ENCODE peak calls at places on chromosomes 1 and 21, in five cellular contexts. E, I, H, G and A are unnamed samples. For H3K4me1 and H3K36me3, the result is how much of the 10 kb centered on the place peaks cover.

GRCh38 chr1:85027242-85027983 is 20.9 kb downstream of the MCOLN3 start:
- DNase-seq in E (peak), I (no peak), H (peak), G (no peak), A (no peak)

GRCh38 chr1:205581321-205581980 is 50.4 kb downstream of the ELK4 start:
- DNase-seq in E (no peak), I (no peak), H (no peak), G (no peak), A (no peak)

GRCh38 chr1:57468661-57469523 is 45.0 kb upstream of the DAB1 start:
- DNase-seq in E (peak), I (no peak), H (no peak), G (no peak), A (no peak)

GRCh38 chr1:217907504-217907903 is 276.4 kb downstream of the SPATA17 start:
- DNase-seq in E (no peak), I (no peak), H (peak), G (no peak), A (no peak)

GRCh38 chr21:45277101-45278045 is 10.3 kb downstream of the POFUT2 start:
- DNase-seq in E (no peak), I (no peak), H (no peak), G (no peak), A (peak)

GRCh38 chr1:95169544-95169943 is 52.4 kb downstream of the TLCD4 start:
- DNase-seq in E (no peak), I (no peak), H (no peak), G (no peak), A (no peak)

GRCh38 chr1:155131285-155131684 is 3.6 kb downstream of the EFNA1 start:
- DNase-seq in E (no peak), I (no peak), H (no peak), G (peak), A (no peak)

GRCh38 chr1:67053785-67054759 is at the start of gene SLC35D1:
- DNase-seq in E (peak), I (peak), H (peak), G (peak), A (peak)

GRCh38 chr1:175376194-175376593 is 183.6 kb upstream of the KIAA0040 start:
- DNase-seq in E (peak), I (no peak), H (peak), G (no peak), A (no peak)

GRCh38 chr1:154837679-154838171 is 32.4 kb downstream of the KCNN3 start:
- DNase-seq in E (peak), I (no peak), H (peak), G (peak), A (peak)

DNA sequence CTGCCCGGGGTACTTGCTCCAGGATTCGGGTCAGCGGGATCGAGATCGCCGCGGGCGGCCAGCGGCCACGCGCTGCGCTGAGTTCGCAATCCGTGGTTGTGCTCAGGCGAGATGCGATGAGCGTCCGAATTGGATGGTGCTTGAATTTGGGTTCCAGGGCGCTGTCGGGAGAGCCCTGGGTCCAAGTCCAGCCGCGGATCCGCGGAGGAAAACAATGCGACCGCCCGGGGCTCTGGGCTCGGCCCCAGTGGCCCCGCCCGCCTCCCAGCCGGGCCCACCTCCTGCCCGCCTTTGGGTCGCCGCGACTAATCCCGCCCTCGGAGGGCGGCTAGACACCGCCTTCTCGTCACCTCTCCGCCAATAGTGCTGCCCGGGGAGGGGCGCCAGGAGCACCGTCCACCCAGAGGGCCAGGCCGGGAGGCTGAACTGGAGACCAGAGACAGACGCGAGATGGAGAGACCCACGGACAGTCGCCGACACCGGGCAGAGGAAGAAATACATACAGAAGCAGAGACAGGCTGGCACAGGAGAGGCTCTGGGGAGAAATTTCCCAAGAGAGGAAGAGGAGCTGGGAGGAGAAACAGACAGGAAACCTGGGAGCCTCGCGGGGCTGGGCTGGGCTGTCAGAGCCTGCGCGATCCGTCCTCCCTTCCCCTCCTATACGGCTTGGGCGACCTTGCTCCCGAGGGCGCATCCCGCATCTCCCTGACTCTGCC is at the start of gene SEMA6C:
- DNase-seq in E (peak), I (peak), H (peak), G (peak), A (peak)
- H3K4me1 ChIP-seq in E (under half), I (under half), H (under half), G (under half), A (under half)

GRCh38 chr21:25036775-25037174 is 570.5 kb downstream of the MRPL39 start:
- DNase-seq in E (no peak), I (no peak), H (no peak), G (no peak), A (no peak)

DNA sequence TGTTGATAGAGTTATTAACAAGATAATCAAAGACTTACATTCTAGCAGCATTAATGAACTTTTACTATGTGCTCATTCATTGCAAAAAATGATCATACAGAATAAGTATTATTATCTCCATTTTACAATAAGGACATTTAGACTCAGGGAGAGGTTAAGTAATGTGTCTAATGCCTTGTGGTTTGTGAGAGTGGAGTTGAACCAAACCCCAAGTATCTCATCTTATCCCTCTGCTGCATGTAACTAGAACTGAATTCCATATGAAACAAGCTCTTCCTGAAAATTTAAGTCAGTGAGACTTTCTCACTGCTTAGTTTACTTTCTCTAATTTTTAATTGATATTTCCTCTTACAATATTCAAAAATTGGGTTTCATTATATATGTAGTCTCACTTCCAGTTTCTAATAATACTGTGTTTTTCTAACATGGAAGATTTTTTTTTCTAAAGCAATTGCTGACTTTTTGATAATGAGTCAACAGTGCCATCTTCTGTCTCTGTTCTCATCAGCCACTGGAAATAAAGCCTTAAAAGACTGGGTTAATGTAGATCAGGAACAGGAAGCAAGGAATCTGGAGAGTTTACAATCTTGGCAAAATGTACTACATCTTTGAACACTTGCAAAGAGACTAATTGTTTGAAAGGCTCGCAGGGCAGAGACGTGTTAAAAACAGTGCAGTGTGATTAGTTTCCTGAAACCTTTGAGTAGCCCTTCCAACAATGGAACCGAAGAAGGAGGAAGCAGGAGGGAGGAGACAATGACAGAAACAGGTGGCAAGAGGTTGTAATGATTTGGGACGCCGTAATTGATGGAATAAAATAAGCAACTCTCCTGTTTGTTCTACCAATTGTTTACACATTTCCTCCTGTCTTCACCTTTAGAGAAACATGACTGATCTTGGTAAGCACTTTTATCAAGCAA is 567.6 kb downstream of the MRPL39 start:
- DNase-seq in E (no peak), I (no peak), H (no peak), G (no peak), A (no peak)
- H3K27ac ChIP-seq in E (no peak), I (no peak), H (no peak), G (no peak), A (no peak)

GRCh38 chr1:198876371-198876871 is 237.6 kb downstream of the PTPRC start:
- DNase-seq in E (no peak), I (no peak), H (no peak), G (no peak), A (no peak)
- H3K36me3 ChIP-seq in E (under half), I (under half), H (under half), G (under half), A (under half)

GRCh38 chr1:6795661-6796060 is 10.4 kb downstream of the CAMTA1 start:
- DNase-seq in E (peak), I (no peak), H (peak), G (no peak), A (no peak)

GRCh38 chr1:6794164-6794563 is 8.9 kb downstream of the CAMTA1 start:
- DNase-seq in E (peak), I (no peak), H (peak), G (no peak), A (no peak)

GRCh38 chr1:6795203-6795602 is 9.9 kb downstream of the CAMTA1 start:
- DNase-seq in E (no peak), I (no peak), H (no peak), G (no peak), A (no peak)

GRCh38 chr1:6799499-6799898 is 14.2 kb downstream of the CAMTA1 start:
- DNase-seq in E (no peak), I (no peak), H (no peak), G (no peak), A (no peak)

DNA sequence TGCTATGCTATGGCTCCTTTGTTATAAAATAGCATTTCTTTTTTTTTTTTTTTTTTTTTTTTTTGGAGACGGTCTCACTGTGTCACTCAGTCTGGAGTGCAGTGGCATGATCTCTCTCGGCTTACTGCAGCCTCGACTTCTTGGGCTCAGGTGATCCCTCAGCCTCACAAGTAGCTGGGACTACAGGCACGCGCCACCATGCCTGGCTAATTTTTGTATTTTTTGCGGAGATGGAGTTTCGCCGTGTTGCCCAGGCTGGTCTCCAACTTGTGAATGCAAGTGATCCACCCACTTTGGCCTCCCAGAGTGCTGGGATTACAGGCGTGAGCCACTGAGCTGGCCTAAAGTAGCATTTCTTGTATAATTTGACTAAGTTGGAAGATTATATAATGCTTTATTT is 10.8 kb downstream of the CAMTA1 start:
- DNase-seq in E (peak), I (no peak), H (no peak), G (no peak), A (no peak)
- H3K4me1 ChIP-seq in E (under half), I (under half), H (under half), G (under half), A (under half)